ENCODE peak calls at places on chromosomes 6 and 20, in seven cellular contexts. One of them, this sample, is unnamed. For H3K4me1 and H3K36me3, the result is how much of the 10 kb centered on the place peaks cover.

GRCh38 chr20:46899619-46900018 is 5.0 kb downstream of the EYA2 start:
- DNase-seq in Caco-2: no peak
- DNase-seq in thyroid gland: no peak
- DNase-seq in psoas muscle: no peak
- DNase-seq in tibial nerve: no peak
- DNase-seq in endothelial cell of umbilical vein: no peak
- DNase-seq in astrocyte: no peak
- DNase-seq in this sample: no peak

GRCh38 chr6:120951258-120951657 is 383.0 kb downstream of the TBC1D32 start:
- DNase-seq in psoas muscle: no peak
- DNase-seq in tibial nerve: no peak
- DNase-seq in Caco-2: no peak
- DNase-seq in thyroid gland: no peak
- DNase-seq in astrocyte: no peak
- DNase-seq in endothelial cell of umbilical vein: no peak
- DNase-seq in this sample: no peak

GRCh38 chr6:16400248-16400760 is 161.9 kb downstream of the GMPR start:
- DNase-seq in thyroid gland: no peak
- DNase-seq in astrocyte: no peak
- DNase-seq in tibial nerve: no peak
- DNase-seq in endothelial cell of umbilical vein: no peak
- DNase-seq in Caco-2: no peak
- DNase-seq in psoas muscle: no peak
- DNase-seq in this sample: no peak

GRCh38 chr6:132764370-132764769 is 6.7 kb upstream of the VNN2 start:
- DNase-seq in endothelial cell of umbilical vein: peak
- DNase-seq in psoas muscle: peak
- DNase-seq in thyroid gland: peak
- DNase-seq in astrocyte: peak
- DNase-seq in Caco-2: no peak
- DNase-seq in tibial nerve: no peak
- DNase-seq in this sample: no peak

GRCh38 chr6:161673026-161673425 is 399.2 kb upstream of the AGPAT4 start:
- DNase-seq in Caco-2: no peak
- DNase-seq in astrocyte: no peak
- DNase-seq in tibial nerve: no peak
- DNase-seq in psoas muscle: no peak
- DNase-seq in endothelial cell of umbilical vein: no peak
- DNase-seq in thyroid gland: no peak
- DNase-seq in this sample: no peak

GRCh38 chr6:138036955-138037592 is 70.1 kb downstream of the PERP start:
- DNase-seq in endothelial cell of umbilical vein: no peak
- DNase-seq in astrocyte: no peak
- DNase-seq in Caco-2: no peak
- DNase-seq in psoas muscle: no peak
- DNase-seq in thyroid gland: no peak
- DNase-seq in tibial nerve: no peak
- DNase-seq in this sample: no peak

GRCh38 chr6:158476389-158476788 is 83.5 kb upstream of the TMEM181 start:
- DNase-seq in Caco-2: no peak
- DNase-seq in psoas muscle: no peak
- DNase-seq in astrocyte: no peak
- DNase-seq in thyroid gland: no peak
- DNase-seq in tibial nerve: no peak
- DNase-seq in endothelial cell of umbilical vein: no peak
- DNase-seq in this sample: no peak

GRCh38 chr20:57398231-57398821 is 7.1 kb downstream of the RBM38 start:
- DNase-seq in psoas muscle: peak
- DNase-seq in thyroid gland: peak
- DNase-seq in Caco-2: no peak
- DNase-seq in astrocyte: no peak
- DNase-seq in tibial nerve: no peak
- DNase-seq in endothelial cell of umbilical vein: no peak
- DNase-seq in this sample: peak

GRCh38 chr6:37323568-37323967 is 30.2 kb upstream of the RNF8 start:
- DNase-seq in psoas muscle: no peak
- DNase-seq in Caco-2: no peak
- DNase-seq in thyroid gland: no peak
- DNase-seq in tibial nerve: no peak
- DNase-seq in astrocyte: no peak
- DNase-seq in endothelial cell of umbilical vein: peak
- DNase-seq in this sample: no peak

GRCh38 chr20:17423782-17424181 is 107.4 kb downstream of the BFSP1 start:
- DNase-seq in endothelial cell of umbilical vein: no peak
- DNase-seq in Caco-2: no peak
- DNase-seq in psoas muscle: no peak
- DNase-seq in thyroid gland: no peak
- DNase-seq in astrocyte: no peak
- DNase-seq in tibial nerve: no peak
- DNase-seq in this sample: no peak

GRCh38 chr6:159151266-159151855 is 17.8 kb upstream of the FNDC1 start:
- DNase-seq in tibial nerve: peak
- DNase-seq in astrocyte: no peak
- DNase-seq in thyroid gland: peak
- DNase-seq in psoas muscle: peak
- DNase-seq in Caco-2: no peak
- DNase-seq in endothelial cell of umbilical vein: peak
- DNase-seq in this sample: peak

GRCh38 chr6:54111341-54111740 is at the start of gene MLIP:
- DNase-seq in psoas muscle: no peak
- DNase-seq in endothelial cell of umbilical vein: peak
- DNase-seq in astrocyte: no peak
- DNase-seq in Caco-2: no peak
- DNase-seq in thyroid gland: no peak
- DNase-seq in tibial nerve: no peak
- DNase-seq in this sample: no peak

GRCh38 chr6:163504984-163505640 is 90.6 kb downstream of the QKI start:
- DNase-seq in psoas muscle: no peak
- DNase-seq in thyroid gland: no peak
- DNase-seq in tibial nerve: no peak
- DNase-seq in endothelial cell of umbilical vein: no peak
- DNase-seq in Caco-2: no peak
- DNase-seq in astrocyte: no peak
- DNase-seq in this sample: no peak

GRCh38 chr6:77373955-77374354 is 89.3 kb downstream of the HTR1B start:
- DNase-seq in tibial nerve: no peak
- DNase-seq in psoas muscle: no peak
- DNase-seq in thyroid gland: no peak
- DNase-seq in astrocyte: no peak
- DNase-seq in endothelial cell of umbilical vein: no peak
- DNase-seq in Caco-2: no peak
- DNase-seq in this sample: no peak

GRCh38 chr6:56851541-56852248 is 103.2 kb upstream of the BEND6 start:
- DNase-seq in Caco-2: no peak
- DNase-seq in tibial nerve: peak
- DNase-seq in endothelial cell of umbilical vein: peak
- DNase-seq in thyroid gland: peak
- DNase-seq in psoas muscle: peak
- DNase-seq in astrocyte: peak
- DNase-seq in this sample: peak

GRCh38 chr6:170048615-170049256 is 242.1 kb downstream of the DLL1 start:
- DNase-seq in thyroid gland: peak
- DNase-seq in Caco-2: peak
- DNase-seq in tibial nerve: peak
- DNase-seq in psoas muscle: peak
- DNase-seq in endothelial cell of umbilical vein: no peak
- DNase-seq in astrocyte: no peak
- DNase-seq in this sample: peak

GRCh38 chr20:45361794-45362193 is 1.2 kb upstream of the SYS1 start:
- DNase-seq in astrocyte: no peak
- DNase-seq in Caco-2: no peak
- DNase-seq in psoas muscle: no peak
- DNase-seq in endothelial cell of umbilical vein: no peak
- DNase-seq in thyroid gland: no peak
- DNase-seq in tibial nerve: no peak
- DNase-seq in this sample: no peak
- H3K4me1 ChIP-seq in astrocyte: under half
- H3K4me1 ChIP-seq in Caco-2: half or more
- H3K4me1 ChIP-seq in psoas muscle: under half
- H3K4me1 ChIP-seq in endothelial cell of umbilical vein: under half
- H3K4me1 ChIP-seq in thyroid gland: under half
- H3K4me1 ChIP-seq in tibial nerve: half or more
- H3K4me1 ChIP-seq in this sample: under half

GRCh38 chr6:110951986-110952794 is 6.3 kb upstream of the GTF3C6 start:
- DNase-seq in endothelial cell of umbilical vein: no peak
- DNase-seq in psoas muscle: no peak
- DNase-seq in thyroid gland: no peak
- DNase-seq in astrocyte: peak
- DNase-seq in Caco-2: peak
- DNase-seq in tibial nerve: no peak
- DNase-seq in this sample: no peak

GRCh38 chr6:110946498-110946897 is 12.0 kb upstream of the GTF3C6 start:
- DNase-seq in thyroid gland: no peak
- DNase-seq in Caco-2: no peak
- DNase-seq in psoas muscle: no peak
- DNase-seq in endothelial cell of umbilical vein: no peak
- DNase-seq in tibial nerve: no peak
- DNase-seq in astrocyte: peak
- DNase-seq in this sample: no peak

GRCh38 chr6:110950443-110950842 is 8.1 kb upstream of the GTF3C6 start:
- DNase-seq in Caco-2: no peak
- DNase-seq in tibial nerve: no peak
- DNase-seq in astrocyte: no peak
- DNase-seq in psoas muscle: no peak
- DNase-seq in endothelial cell of umbilical vein: no peak
- DNase-seq in thyroid gland: no peak
- DNase-seq in this sample: no peak

GRCh38 chr6:110951008-110951407 is 7.5 kb upstream of the GTF3C6 start:
- DNase-seq in endothelial cell of umbilical vein: no peak
- DNase-seq in Caco-2: no peak
- DNase-seq in psoas muscle: no peak
- DNase-seq in thyroid gland: no peak
- DNase-seq in astrocyte: no peak
- DNase-seq in tibial nerve: no peak
- DNase-seq in this sample: no peak

DNA sequence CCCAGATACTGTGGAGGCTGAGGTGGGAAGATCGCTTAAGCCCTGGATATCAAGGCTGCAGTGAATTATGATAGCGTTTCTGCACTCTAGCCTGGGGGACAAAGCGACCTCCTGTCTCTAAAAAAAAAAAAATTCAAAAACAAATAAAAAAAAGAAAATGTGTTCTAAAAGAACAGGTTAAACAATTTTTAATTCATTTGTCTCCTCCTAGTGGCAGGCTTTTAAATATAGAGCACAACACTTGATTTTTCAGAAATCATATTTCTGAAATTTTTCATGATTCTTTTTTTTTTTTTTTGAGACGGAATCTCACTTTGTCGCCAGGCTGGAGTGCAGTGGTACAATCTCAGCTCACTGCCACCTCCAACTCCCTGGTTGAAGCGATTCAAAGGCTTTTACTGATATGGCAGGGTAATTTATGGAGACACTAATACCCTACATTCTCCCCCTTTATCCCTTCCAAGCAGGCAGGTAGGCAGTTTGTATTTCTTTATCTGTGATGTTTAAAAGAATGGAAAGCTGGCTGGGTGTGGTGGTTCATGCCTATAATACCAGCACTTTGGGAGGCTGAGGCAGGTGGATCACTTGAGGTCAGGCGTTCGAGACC is 8.7 kb upstream of the GTF3C6 start:
- DNase-seq in Caco-2: no peak
- DNase-seq in psoas muscle: no peak
- DNase-seq in thyroid gland: no peak
- DNase-seq in endothelial cell of umbilical vein: peak
- DNase-seq in tibial nerve: no peak
- DNase-seq in astrocyte: no peak
- DNase-seq in this sample: no peak
- TF ChIP-seq CTCF in Caco-2: peak
- TF ChIP-seq CTCF in psoas muscle: peak
- TF ChIP-seq CTCF in thyroid gland: no peak
- TF ChIP-seq CTCF in endothelial cell of umbilical vein: no peak
- TF ChIP-seq CTCF in tibial nerve: peak
- TF ChIP-seq CTCF in astrocyte: peak
- TF ChIP-seq CTCF in this sample: peak

DNA sequence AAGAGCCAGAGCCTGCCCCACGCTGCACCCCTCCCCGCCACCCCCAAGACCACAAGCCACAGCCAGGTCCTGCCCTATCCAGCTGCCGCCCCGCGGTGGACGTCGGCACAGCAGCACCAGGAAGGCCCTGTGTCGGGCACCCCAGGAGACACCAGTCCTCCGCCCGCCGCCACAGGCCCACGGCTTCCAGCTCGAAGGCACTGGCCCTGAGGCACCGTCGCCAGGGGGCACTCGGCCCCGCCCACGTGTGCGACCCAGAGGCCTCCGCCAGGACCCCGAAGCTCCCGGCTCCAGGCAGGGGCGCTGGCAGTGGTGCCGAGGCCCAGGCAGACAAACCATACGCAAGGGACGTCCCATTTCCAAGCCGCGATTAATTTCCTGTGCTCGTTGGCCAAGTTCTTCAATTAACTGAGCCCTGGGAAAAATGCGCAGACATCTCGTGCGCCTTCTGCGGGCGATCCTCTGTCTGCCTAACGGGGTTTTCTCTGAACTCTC is 19.4 kb downstream of the KCNQ2 start:
- DNase-seq in thyroid gland: no peak
- DNase-seq in tibial nerve: no peak
- DNase-seq in endothelial cell of umbilical vein: no peak
- DNase-seq in astrocyte: no peak
- DNase-seq in Caco-2: no peak
- DNase-seq in psoas muscle: peak
- DNase-seq in this sample: no peak
- H3K36me3 ChIP-seq in thyroid gland: under half
- H3K36me3 ChIP-seq in tibial nerve: under half
- H3K36me3 ChIP-seq in endothelial cell of umbilical vein: under half
- H3K36me3 ChIP-seq in astrocyte: under half
- H3K36me3 ChIP-seq in Caco-2: under half
- H3K36me3 ChIP-seq in psoas muscle: under half
- H3K36me3 ChIP-seq in this sample: under half

DNA sequence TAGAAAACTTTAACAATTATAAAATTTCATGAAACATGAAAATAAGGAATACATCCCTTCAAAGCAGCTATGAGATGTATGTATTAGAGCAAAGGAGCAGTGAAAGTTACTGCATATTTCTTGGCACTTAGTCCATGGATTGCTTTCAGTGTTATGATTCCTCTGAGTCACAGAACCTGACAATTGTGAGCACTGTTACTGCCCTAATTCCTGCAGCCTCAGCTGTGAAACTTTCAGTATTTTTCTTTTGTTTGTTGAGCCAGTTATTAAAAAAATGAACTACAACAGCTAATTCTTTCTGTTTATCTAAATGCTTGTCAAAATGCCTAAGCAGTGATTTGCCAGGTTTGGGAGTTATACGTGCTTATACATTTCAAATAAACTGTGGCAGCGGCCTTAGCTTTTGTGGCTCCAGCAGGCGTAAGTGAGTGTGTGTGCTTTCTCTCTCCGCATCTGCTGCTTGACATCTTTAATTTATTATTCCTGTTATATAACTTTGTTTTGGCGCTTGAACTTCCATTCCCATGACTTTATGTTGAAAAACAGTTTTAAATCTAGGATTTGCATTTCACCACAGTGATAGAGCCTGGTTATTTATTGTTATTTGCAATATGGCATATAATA is 303.7 kb downstream of the THBS2 start:
- DNase-seq in astrocyte: no peak
- DNase-seq in psoas muscle: no peak
- DNase-seq in endothelial cell of umbilical vein: no peak
- DNase-seq in tibial nerve: no peak
- DNase-seq in thyroid gland: no peak
- DNase-seq in Caco-2: no peak
- DNase-seq in this sample: no peak
- H3K4me1 ChIP-seq in astrocyte: under half
- H3K4me1 ChIP-seq in psoas muscle: under half
- H3K4me1 ChIP-seq in endothelial cell of umbilical vein: under half
- H3K4me1 ChIP-seq in tibial nerve: under half
- H3K4me1 ChIP-seq in thyroid gland: under half
- H3K4me1 ChIP-seq in Caco-2: under half
- H3K4me1 ChIP-seq in this sample: under half

This sample was measured in ovary.